ENCODE peak calls at places on chromosome 1, in four cellular contexts. One of them, this sample, is unnamed.

GRCh38 chr1:245153645-245154428 is 948 bp upstream of the KIF26B start:
- DNase-seq in pancreas: peak
- DNase-seq in astrocyte of the spinal cord: peak
- DNase-seq in MG63: no peak
- DNase-seq in this sample: no peak

GRCh38 chr1:198970919-198971318 is 332.1 kb downstream of the PTPRC start:
- DNase-seq in pancreas: no peak
- DNase-seq in MG63: no peak
- DNase-seq in astrocyte of the spinal cord: peak
- DNase-seq in this sample: no peak

GRCh38 chr1:60436148-60436547 is 362.6 kb upstream of the C1orf87 start:
- DNase-seq in pancreas: no peak
- DNase-seq in MG63: no peak
- DNase-seq in astrocyte of the spinal cord: no peak
- DNase-seq in this sample: no peak

GRCh38 chr1:39398278-39399010 is 93.0 kb upstream of the BMP8A start:
- DNase-seq in astrocyte of the spinal cord: peak
- DNase-seq in pancreas: peak
- DNase-seq in MG63: peak
- DNase-seq in this sample: peak

GRCh38 chr1:158060001-158060400 is 66.6 kb downstream of the KIRREL1 start:
- DNase-seq in astrocyte of the spinal cord: no peak
- DNase-seq in pancreas: no peak
- DNase-seq in MG63: no peak
- DNase-seq in this sample: no peak

GRCh38 chr1:27010226-27010994 is 2.2 kb downstream of the TENT5B start:
- DNase-seq in astrocyte of the spinal cord: no peak
- DNase-seq in MG63: no peak
- DNase-seq in pancreas: no peak
- DNase-seq in this sample: no peak

GRCh38 chr1:23909412-23909811 is 3.8 kb downstream of the CNR2 start:
- DNase-seq in MG63: no peak
- DNase-seq in pancreas: no peak
- DNase-seq in astrocyte of the spinal cord: no peak
- DNase-seq in this sample: no peak

GRCh38 chr1:165403835-165404482 is 41.0 kb downstream of the RXRG start:
- DNase-seq in pancreas: peak
- DNase-seq in MG63: no peak
- DNase-seq in astrocyte of the spinal cord: no peak
- DNase-seq in this sample: no peak

DNA sequence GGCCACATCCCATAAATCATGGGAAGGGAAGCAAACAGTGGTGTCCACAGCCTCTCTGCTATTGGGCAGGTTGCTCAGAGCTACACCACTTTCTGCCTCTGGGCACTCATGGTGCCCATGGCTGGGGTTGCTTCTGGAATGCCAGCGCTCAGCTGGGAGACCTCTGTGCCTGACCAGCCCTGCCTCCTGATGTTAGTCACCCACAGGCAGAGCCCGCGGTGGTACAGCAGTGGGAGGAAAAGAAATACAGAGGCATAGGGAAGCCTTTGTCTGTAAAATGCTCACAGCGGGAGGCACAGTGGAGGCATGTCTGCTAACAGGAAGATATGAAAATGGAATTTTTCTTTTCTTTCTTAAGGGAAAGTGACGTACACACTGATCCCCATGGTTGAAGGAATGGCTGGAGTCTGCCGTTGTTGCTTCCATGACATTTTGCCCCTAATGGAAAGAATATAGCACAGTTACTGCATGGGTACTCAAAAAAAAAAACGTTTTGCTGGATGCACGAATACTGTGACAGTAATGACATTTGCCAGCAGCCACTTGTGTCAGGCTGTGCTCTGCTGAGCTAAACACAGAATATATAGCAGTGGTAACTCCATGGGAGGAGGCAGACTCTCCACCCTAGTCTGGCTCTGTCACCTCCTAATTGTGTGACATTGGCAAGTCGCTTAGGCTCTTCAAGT is 21.9 kb downstream of the MTARC1 start:
- DNase-seq in MG63: no peak
- DNase-seq in astrocyte of the spinal cord: peak
- DNase-seq in pancreas: no peak
- DNase-seq in this sample: no peak
- H3K4me3 ChIP-seq in MG63: no peak
- H3K4me3 ChIP-seq in astrocyte of the spinal cord: no peak
- H3K4me3 ChIP-seq in pancreas: no peak
- H3K4me3 ChIP-seq in this sample: no peak

GRCh38 chr1:219555802-219556201 is 57.1 kb downstream of the ZC3H11B start:
- DNase-seq in MG63: peak
- DNase-seq in astrocyte of the spinal cord: peak
- DNase-seq in pancreas: no peak
- DNase-seq in this sample: peak
- H3K4me3 ChIP-seq in MG63: no peak
- H3K4me3 ChIP-seq in astrocyte of the spinal cord: no peak
- H3K4me3 ChIP-seq in pancreas: no peak
- H3K4me3 ChIP-seq in this sample: no peak

GRCh38 chr1:25707280-25708016 is 90.9 kb downstream of the MAN1C1 start:
- DNase-seq in pancreas: no peak
- DNase-seq in astrocyte of the spinal cord: no peak
- DNase-seq in MG63: no peak
- DNase-seq in this sample: no peak
- H3K4me3 ChIP-seq in pancreas: no peak
- H3K4me3 ChIP-seq in astrocyte of the spinal cord: no peak
- H3K4me3 ChIP-seq in MG63: no peak
- H3K4me3 ChIP-seq in this sample: no peak

GRCh38 chr1:155304558-155305063 is 3.4 kb upstream of the PKLR start:
- DNase-seq in MG63: no peak
- DNase-seq in astrocyte of the spinal cord: no peak
- DNase-seq in pancreas: no peak
- DNase-seq in this sample: no peak

GRCh38 chr1:155305881-155306391 is 2.7 kb upstream of the FDPS start:
- DNase-seq in pancreas: no peak
- DNase-seq in astrocyte of the spinal cord: no peak
- DNase-seq in MG63: peak
- DNase-seq in this sample: no peak

GRCh38 chr1:155308493-155309422 is at the start of gene FDPS:
- DNase-seq in pancreas: peak
- DNase-seq in MG63: peak
- DNase-seq in astrocyte of the spinal cord: peak
- DNase-seq in this sample: peak

GRCh38 chr1:155309423-155310021 is 856 bp downstream of the FDPS start:
- DNase-seq in astrocyte of the spinal cord: peak
- DNase-seq in MG63: peak
- DNase-seq in pancreas: peak
- DNase-seq in this sample: peak

DNA sequence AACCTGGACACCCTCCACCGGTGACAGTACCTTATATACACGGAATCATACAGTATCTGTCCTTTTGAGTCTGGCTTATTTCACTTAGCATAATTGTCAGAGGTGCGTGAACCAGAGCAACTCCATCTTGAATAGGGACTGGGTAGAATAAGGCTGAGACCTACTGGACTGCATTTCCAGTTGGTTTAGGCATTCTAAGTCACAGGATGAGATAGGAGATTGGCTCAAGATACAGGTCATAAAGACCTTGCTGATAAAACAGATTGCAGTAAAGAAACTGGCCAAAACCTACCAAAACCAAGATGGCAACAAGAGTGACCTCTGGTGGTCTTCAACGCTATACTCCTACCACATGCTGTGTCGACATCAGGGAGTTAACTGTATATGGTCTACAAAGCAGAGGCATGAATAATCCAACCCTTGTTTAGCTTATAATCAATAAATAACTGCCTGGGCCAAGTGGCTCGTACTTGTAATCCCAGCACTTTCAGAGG is 1.4 kb upstream of the FDPS start:
- DNase-seq in pancreas: no peak
- DNase-seq in astrocyte of the spinal cord: peak
- DNase-seq in MG63: no peak
- DNase-seq in this sample: no peak
- H3K4me3 ChIP-seq in pancreas: no peak
- H3K4me3 ChIP-seq in astrocyte of the spinal cord: no peak
- H3K4me3 ChIP-seq in MG63: no peak
- H3K4me3 ChIP-seq in this sample: no peak

DNA sequence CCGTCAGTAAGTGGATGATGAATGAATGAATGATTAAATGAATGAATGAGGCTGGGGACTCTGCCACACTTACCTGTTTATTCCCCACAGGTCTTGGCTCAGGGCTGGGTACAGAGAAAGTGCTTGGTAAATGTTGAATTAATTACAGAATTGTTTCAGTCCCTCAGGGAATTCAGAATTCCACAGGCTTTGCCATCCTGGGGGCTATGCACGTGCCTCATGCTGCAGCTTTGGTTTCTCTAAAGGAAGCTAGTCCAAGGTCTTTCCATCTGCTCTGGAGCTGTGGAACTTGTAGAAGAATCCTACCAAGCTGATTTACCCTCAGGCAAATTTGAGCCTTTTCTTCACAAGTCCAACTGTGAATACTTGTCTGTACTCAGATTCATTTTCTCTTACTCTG is 376.8 kb upstream of the AJAP1 start:
- DNase-seq in MG63: no peak
- DNase-seq in pancreas: no peak
- DNase-seq in astrocyte of the spinal cord: no peak
- DNase-seq in this sample: no peak
- H3K4me3 ChIP-seq in MG63: no peak
- H3K4me3 ChIP-seq in pancreas: no peak
- H3K4me3 ChIP-seq in astrocyte of the spinal cord: no peak
- H3K4me3 ChIP-seq in this sample: no peak

GRCh38 chr1:197761654-197762053 is 13.6 kb downstream of the DENND1B start:
- DNase-seq in astrocyte of the spinal cord: no peak
- DNase-seq in MG63: no peak
- DNase-seq in pancreas: no peak
- DNase-seq in this sample: no peak
- H3K4me3 ChIP-seq in astrocyte of the spinal cord: no peak
- H3K4me3 ChIP-seq in MG63: no peak
- H3K4me3 ChIP-seq in pancreas: no peak
- H3K4me3 ChIP-seq in this sample: no peak

GRCh38 chr1:159900086-159900680 is at the start of gene CFAP45:
- DNase-seq in MG63: no peak
- DNase-seq in astrocyte of the spinal cord: peak
- DNase-seq in pancreas: peak
- DNase-seq in this sample: no peak
- H3K4me3 ChIP-seq in MG63: no peak
- H3K4me3 ChIP-seq in astrocyte of the spinal cord: no peak
- H3K4me3 ChIP-seq in pancreas: peak
- H3K4me3 ChIP-seq in this sample: no peak

This sample was measured in SJSA1.